ENCODE peak calls at places on chromosomes 1 and 21, in four cellular contexts. L, E, U and F are unnamed samples.
A peak's percentile ranks its signal among the peaks of the same experiment; 100 is the strongest.

GRCh38 chr1:219812491-219813221 is 115.7 kb downstream of the SLC30A10 start:
- DNase-seq in L (peak; percentile 81), E (peak; percentile 85), U (no peak), F (peak; percentile 51)

GRCh38 chr1:169487561-169487960 is 1.8 kb upstream of the SLC19A2 start:
- DNase-seq in L (no peak), E (no peak), U (no peak), F (no peak)

GRCh38 chr1:100461222-100461621 is 76.7 kb upstream of the GPR88 start:
- DNase-seq in L (no peak), E (no peak), U (no peak), F (peak; percentile 19)

GRCh38 chr1:31572323-31573104 is 3.8 kb upstream of the TINAGL1 start:
- DNase-seq in L (no peak), E (peak; percentile 84), U (no peak), F (no peak)

GRCh38 chr1:57848406-57848805 is 424.5 kb upstream of the DAB1 start:
- DNase-seq in L (no peak), E (no peak), U (no peak), F (no peak)

GRCh38 chr1:26237230-26237966 is 3.4 kb downstream of the CEP85 start:
- DNase-seq in L (peak; percentile 42), E (no peak), U (no peak), F (no peak)

GRCh38 chr1:93816970-93817738 is 61.9 kb downstream of the DNTTIP2 start:
- DNase-seq in L (peak; percentile 34), E (peak; percentile 29), U (no peak), F (no peak)

GRCh38 chr21:36718951-36719501 is 20.1 kb downstream of the SIM2 start:
- DNase-seq in L (peak; percentile 68), E (peak; percentile 53), U (no peak), F (no peak)

GRCh38 chr1:63119575-63120155 is 202.7 kb upstream of the FOXD3 start:
- DNase-seq in L (no peak), E (no peak), U (no peak), F (no peak)

GRCh38 chr1:172833956-172834355 is 175.1 kb downstream of the FASLG start:
- DNase-seq in L (no peak), E (no peak), U (no peak), F (no peak)

DNA sequence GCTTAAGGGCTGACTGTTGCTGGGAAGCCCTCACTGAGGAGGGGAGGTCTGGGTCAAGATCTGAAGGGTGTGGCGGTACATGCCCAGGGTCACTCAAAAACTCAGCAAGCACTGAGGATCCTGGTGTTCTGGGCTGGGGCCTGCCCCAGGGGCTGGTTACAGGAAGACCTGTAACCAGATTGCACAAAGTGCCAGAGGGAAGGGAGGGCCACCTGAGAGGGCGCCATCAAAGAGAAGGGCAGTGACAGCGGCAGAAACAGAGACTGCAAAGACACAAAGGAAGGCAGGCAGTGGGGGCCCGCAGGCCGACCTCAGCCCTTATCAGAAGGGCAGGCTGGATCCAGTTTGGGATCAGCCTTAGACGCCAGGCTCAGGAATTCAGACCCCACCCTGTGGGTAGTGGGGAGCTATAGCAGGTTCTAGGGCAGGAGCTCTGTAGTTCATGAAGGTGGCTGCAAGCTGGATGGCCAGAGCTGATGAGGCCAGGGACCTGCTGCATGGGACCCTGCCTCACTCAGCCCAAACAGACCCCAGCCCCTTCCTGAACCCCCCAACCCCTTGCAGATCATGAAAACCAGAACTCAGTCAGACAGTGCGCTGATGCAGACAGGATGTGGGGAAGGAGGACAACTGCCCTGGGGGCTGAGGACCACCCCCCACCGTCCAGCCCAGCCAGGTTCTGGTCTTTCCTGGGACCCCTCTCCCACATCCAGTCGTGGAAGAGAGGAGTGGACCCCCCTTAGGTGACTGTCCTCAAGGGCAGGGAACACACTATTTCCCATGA is 3.9 kb downstream of the SH2D5 start:
- DNase-seq in L (no peak), E (no peak), U (no peak), F (no peak)
- TF ChIP-seq TCF7 in L (no peak), E (no peak), U (no peak), F (no peak)

DNA sequence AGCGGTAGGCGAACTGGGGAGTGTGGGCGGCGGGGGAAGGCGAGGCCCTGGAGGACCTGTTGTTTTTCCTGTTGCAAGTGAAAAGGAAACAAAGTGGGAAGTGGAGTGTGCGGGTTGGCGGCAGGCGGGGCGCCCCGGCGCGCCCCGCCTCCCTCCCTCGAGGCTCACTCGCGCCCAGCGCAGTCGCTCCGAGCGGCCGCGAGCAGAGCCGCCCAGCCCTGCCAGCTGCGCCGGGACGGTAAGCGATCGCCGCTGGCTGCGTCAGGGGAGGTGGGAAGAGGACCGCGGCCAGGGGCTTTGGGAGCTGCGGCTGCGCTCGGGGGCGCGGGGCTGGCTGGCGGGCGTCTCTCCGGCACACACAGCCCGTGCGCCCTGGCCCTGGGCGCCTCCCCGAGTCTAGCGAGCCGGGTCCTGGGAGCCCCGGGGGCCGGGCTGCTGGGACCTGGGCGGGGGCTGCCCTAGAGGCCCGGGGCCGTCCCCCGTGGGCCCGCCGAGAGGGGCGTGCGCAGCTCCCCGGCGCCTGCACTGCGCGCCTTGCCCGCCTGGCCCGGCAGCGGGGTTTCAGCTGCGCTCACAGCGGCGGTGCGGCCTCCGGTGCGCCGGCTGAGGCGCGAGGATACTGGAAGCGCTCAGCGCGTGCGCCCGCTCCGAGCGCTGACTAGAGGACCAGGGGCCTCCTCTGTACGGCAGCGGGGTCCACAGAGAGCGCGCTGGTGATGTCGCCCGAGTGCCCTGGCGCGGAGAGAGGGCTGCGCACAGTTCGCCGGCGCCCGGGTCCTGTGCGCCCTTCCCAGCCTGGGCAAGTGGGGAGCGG is at the start of gene PIK3CD:
- DNase-seq in L (no peak), E (no peak), U (no peak), F (peak; percentile 70)
- TF ChIP-seq TCF7 in L (no peak), E (no peak), U (no peak), F (no peak)

DNA sequence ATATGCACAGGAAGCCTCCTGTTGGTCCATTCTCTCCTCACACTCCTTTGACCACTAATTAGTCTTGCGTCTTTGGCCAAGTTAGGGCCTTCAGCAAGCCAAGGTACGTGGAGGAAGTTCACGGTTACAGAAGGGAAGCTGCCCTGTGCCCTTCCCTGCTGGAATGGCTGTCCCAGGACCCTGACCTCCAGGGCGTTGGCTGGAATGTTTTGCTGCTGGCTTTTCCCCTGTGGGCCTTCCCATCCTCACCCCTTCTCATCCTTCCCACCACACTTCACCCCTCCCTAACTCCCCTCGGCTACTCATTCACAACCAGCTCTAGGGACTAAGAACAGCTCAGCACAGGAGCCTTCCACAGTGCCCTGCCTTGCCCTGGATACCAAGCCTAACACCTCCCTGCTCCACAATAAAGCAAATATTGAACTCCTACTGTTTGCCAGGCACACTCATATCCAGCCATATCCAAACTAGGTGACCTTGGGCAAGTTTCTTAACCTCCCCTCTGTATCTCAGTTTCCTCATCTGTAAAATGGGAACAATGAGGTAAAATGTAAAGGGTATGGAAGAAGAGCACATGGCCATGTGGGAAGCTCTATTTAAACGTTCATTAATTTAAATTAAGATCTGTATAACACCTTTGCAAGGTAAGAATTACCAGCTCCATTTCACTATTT is 8.8 kb upstream of the CDCP2 start:
- DNase-seq in L (no peak), E (no peak), U (no peak), F (no peak)
- TF ChIP-seq TCF7 in L (no peak), E (no peak), U (no peak), F (no peak)

GRCh38 chr21:46063734-46064680 is 33.9 kb upstream of the COL6A2 start:
- DNase-seq in L (no peak), E (no peak), U (no peak), F (no peak)
- TF ChIP-seq TCF7 in L (no peak), E (no peak), U (no peak), F (no peak)

DNA sequence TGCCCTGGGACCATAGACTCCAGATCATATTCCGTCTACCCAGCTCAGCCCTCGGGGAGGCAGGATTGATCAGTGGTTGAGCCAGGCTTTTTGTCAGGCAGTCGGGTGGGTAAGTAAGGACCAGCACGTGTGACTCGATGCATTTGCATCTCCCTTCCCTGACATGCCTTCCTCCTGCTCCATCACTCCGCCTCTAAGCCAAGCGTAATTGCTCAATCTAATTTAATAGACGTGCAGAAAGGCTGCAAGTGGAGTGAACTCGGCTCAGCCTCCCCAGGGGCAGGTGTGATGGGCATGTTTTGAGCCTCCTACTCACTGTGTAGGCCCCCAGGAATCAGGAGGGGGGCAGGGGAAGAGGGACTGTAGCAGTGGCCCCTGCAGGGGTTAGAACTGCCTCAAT is 34.6 kb upstream of the GRIK3 start:
- DNase-seq in L (no peak), E (no peak), U (no peak), F (no peak)
- TF ChIP-seq TCF7 in L (no peak), E (no peak), U (no peak), F (no peak)

GRCh38 chr1:7279753-7280150 is 491.3 kb upstream of the VAMP3 start:
- DNase-seq in L (no peak), E (no peak), U (no peak), F (no peak)

GRCh38 chr1:7281821-7282220 is 489.3 kb upstream of the VAMP3 start:
- DNase-seq in L (no peak), E (no peak), U (no peak), F (no peak)

GRCh38 chr1:7280257-7280656 is 490.8 kb upstream of the VAMP3 start:
- DNase-seq in L (no peak), E (no peak), U (no peak), F (no peak)

GRCh38 chr1:7278045-7278444 is 492.8 kb downstream of the CAMTA1 start:
- DNase-seq in L (no peak), E (no peak), U (no peak), F (no peak)

DNA sequence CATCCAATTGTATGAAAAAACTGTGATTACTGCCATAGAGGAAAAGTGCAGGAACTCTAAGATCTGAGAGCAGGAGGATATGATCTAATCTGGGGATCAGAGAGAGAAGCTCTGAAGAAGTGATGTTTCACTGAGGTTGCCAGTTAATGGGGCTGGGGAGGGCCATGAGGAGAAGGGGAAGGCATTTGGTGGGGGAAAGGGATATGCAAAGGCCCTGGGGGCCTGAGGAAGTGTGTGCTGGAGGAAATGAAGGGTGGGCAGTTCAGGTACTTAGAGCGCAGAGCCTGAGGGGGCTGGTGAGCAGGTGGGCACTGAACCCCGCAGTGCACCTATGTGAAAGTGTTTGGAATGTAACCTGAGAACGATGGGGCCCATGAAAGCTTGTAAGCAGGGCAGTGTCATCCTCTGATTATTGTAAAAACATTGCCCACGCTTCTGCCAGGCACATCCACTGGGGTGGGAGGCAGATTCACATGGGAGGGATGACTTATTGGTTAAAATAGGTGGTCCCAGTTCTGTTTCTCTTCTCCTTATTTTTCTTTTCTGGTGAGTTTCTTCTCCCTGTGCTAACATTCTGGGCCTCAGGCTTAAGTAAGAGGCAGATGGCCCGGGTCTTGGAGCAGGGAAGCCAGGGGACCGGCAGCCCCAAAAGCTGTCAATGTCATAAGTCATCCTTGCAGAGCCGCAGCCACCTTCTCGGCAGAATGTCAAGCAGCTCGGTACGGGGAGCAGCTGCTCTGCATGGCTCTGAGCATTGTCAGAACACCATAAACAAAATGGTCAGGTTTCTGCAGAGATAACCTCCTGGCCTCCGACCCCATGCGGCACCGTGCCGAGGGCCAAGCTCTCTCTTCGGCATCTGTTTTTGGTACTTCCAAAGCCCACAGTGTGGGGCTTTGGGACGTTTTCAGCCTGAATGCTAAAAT is 492.0 kb upstream of the VAMP3 start:
- DNase-seq in L (no peak), E (no peak), U (no peak), F (no peak)
- TF ChIP-seq TCF7 in L (no peak), E (no peak), U (no peak), F (no peak)

GRCh38 chr1:67572217-67572593 is 112.8 kb upstream of the GADD45A start:
- DNase-seq in L (no peak), E (no peak), U (no peak), F (no peak)
- TF ChIP-seq TCF7 in L (no peak), E (no peak), U (no peak), F (no peak)

DNA sequence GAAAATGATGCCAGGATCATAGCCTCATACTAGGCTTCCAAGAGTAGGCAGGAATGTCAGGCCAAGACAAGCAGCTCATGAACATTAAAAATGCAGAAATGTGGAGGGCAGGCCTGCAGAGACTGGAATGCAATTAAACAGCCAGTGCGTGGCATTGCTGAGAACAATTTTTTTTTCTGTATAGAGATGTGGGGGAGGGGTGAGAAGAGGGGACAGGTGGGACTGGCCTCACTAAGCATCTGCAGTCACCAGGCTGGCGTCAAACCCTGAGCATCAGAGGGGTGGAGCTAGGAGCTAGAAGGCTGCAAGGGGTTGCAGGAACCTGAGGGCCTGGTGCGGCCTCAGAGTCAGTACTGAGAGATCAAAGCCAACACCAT is 114.1 kb downstream of the TNR start:
- DNase-seq in L (no peak), E (no peak), U (no peak), F (peak; percentile 21)
- TF ChIP-seq TCF7 in L (no peak), E (no peak), U (no peak), F (no peak)